ENCODE peak calls at places on chromosomes 2 and 18, in ten cellular contexts. W, Z, Q, V, F, T, X, E, G and B are unnamed samples.

GRCh38 chr2:75666821-75667344 is 20.3 kb downstream of the MRPL19 start:
- DNase-seq in Z (no peak), T (no peak), V (no peak), G (no peak), E (no peak), F (no peak), W (no peak), X (no peak), Q (no peak), B (no peak)

GRCh38 chr2:238235331-238235732 is 4.5 kb downstream of the HES6 start:
- DNase-seq in G (no peak), Q (no peak), E (no peak), Z (no peak), W (no peak), V (no peak), F (peak), T (no peak), X (no peak), B (no peak)

GRCh38 chr2:232668805-232669444 is 28.2 kb upstream of the GIGYF2 start:
- DNase-seq in T (no peak), G (no peak), V (no peak), Z (no peak), F (peak), W (peak), Q (no peak), E (no peak), X (no peak), B (peak)

GRCh38 chr18:58363767-58364540 is 264.9 kb downstream of the ALPK2 start:
- DNase-seq in T (no peak), G (no peak), W (no peak), Q (no peak), X (no peak), E (no peak), V (no peak), Z (peak), F (peak), B (no peak)

GRCh38 chr2:8682719-8683667 is 1.1 kb downstream of the ID2 start:
- DNase-seq in F (peak), V (no peak), W (peak), T (no peak), G (peak), X (peak), Q (no peak), E (no peak), Z (peak), B (no peak)

GRCh38 chr2:177106212-177106611 is 106.4 kb upstream of the HNRNPA3 start:
- DNase-seq in Z (peak), Q (no peak), F (peak), X (no peak), T (no peak), W (peak), G (no peak), V (peak), E (peak), B (no peak)

GRCh38 chr2:23375448-23375847 is 9.5 kb upstream of the KLHL29 start:
- DNase-seq in E (no peak), Z (peak), G (no peak), W (peak), V (peak), X (no peak), Q (no peak), F (peak), T (no peak), B (no peak)

GRCh38 chr2:235278771-235279355 is 215.0 kb upstream of the AGAP1 start:
- DNase-seq in V (no peak), W (no peak), Q (no peak), E (no peak), G (no peak), F (no peak), T (no peak), Z (no peak), X (no peak), B (no peak)

GRCh38 chr2:95006661-95007060 is 18.8 kb upstream of the MAL start:
- DNase-seq in X (no peak), G (no peak), T (no peak), V (no peak), Z (no peak), W (no peak), E (no peak), F (no peak), Q (no peak), B (no peak)

GRCh38 chr2:85019121-85019520 is 48.2 kb downstream of the KCMF1 start:
- DNase-seq in E (no peak), T (no peak), Q (no peak), F (no peak), V (no peak), G (no peak), X (no peak), Z (no peak), W (no peak), B (no peak)